ENCODE peak calls at places on chromosomes 12 and 14, in nine cellular contexts. E, S, J, F, N, P, C, R and U are unnamed samples.

GRCh38 chr12:20510811-20511210 is 142.5 kb downstream of the PDE3A start:
- DNase-seq in E (no peak), S (no peak), J (no peak), F (no peak), N (no peak), P (no peak), C (no peak), R (no peak), U (no peak)

GRCh38 chr12:8922544-8922943 is 8.2 kb downstream of the PHC1 start:
- DNase-seq in E (no peak), S (peak; percentile 56), J (no peak), F (no peak), N (no peak), P (no peak), C (no peak), R (no peak), U (no peak)

GRCh38 chr12:102954143-102954542 is 3.3 kb upstream of the ASCL1 start:
- DNase-seq in E (no peak), S (no peak), J (no peak), F (no peak), N (no peak), P (no peak), C (no peak), R (no peak), U (no peak)

GRCh38 chr14:46964378-46964777 is 312.8 kb upstream of the RPL10L start:
- DNase-seq in E (no peak), S (no peak), J (no peak), F (no peak), N (no peak), P (no peak), C (no peak), R (peak; percentile 35), U (no peak)

GRCh38 chr12:48601013-48601756 is 31.3 kb upstream of the LALBA start:
- DNase-seq in E (peak; percentile 21), S (peak; percentile 72), J (no peak), F (no peak), N (peak; percentile 47), P (no peak), C (no peak), R (no peak), U (no peak)

GRCh38 chr14:102694530-102695171 is 82.6 kb upstream of the TRAF3 start:
- DNase-seq in E (peak; percentile 91), S (peak; percentile 87), J (peak; percentile 59), F (peak; percentile 39), N (peak; percentile 73), P (peak; percentile 72), C (peak; percentile 56), R (peak; percentile 89), U (peak; percentile 70)

GRCh38 chr12:69214169-69214568 is 25.2 kb upstream of the CPSF6 start:
- DNase-seq in E (no peak), S (no peak), J (no peak), F (no peak), N (no peak), P (no peak), C (no peak), R (no peak), U (no peak)

GRCh38 chr12:14769462-14769836 is 33.8 kb downstream of the WBP11 start:
- DNase-seq in E (no peak), S (peak; percentile 93), J (peak; percentile 57), F (no peak), N (peak; percentile 20), P (peak; percentile 36), C (peak; percentile 18), R (no peak), U (no peak)

GRCh38 chr12:42589465-42590323 is at the start of gene PRICKLE1:
- DNase-seq in E (peak; percentile 67), S (peak; percentile 80), J (peak; percentile 52), F (no peak), N (peak; percentile 60), P (no peak), C (peak; percentile 61), R (peak; percentile 95), U (no peak)

GRCh38 chr12:58711968-58712367 is 208.3 kb downstream of the LRIG3 start:
- DNase-seq in E (no peak), S (no peak), J (no peak), F (no peak), N (peak; percentile 80), P (no peak), C (no peak), R (peak; percentile 72), U (no peak)

GRCh38 chr12:111160350-111161142 is 208.3 kb downstream of the PHETA1 start:
- DNase-seq in E (no peak), S (peak; percentile 66), J (no peak), F (no peak), N (no peak), P (no peak), C (no peak), R (no peak), U (no peak)

GRCh38 chr12:12176402-12176801 is 90.4 kb downstream of the LRP6 start:
- DNase-seq in E (no peak), S (no peak), J (no peak), F (no peak), N (no peak), P (no peak), C (no peak), R (no peak), U (no peak)

GRCh38 chr12:42473130-42473529 is 116.4 kb downstream of the PRICKLE1 start:
- DNase-seq in E (no peak), S (no peak), J (no peak), F (no peak), N (peak; percentile 84), P (no peak), C (no peak), R (peak; percentile 78), U (no peak)

GRCh38 chr12:111404362-111405148 is 1.2 kb upstream of the SH2B3 start:
- DNase-seq in E (peak; percentile 93), S (peak; percentile 93), J (peak; percentile 67), F (no peak), N (no peak), P (peak; percentile 51), C (no peak), R (peak; percentile 78), U (no peak)

GRCh38 chr12:50753232-50753769 is 10.6 kb upstream of the ATF1 start:
- DNase-seq in E (no peak), S (no peak), J (no peak), F (no peak), N (no peak), P (no peak), C (no peak), R (peak; percentile 22), U (no peak)

GRCh38 chr12:54301428-54302045 is 722 bp upstream of the NFE2 start:
- DNase-seq in E (no peak), S (peak; percentile 89), J (no peak), F (no peak), N (no peak), P (no peak), C (no peak), R (peak; percentile 9), U (no peak)

GRCh38 chr14:99538275-99538674 is 57.1 kb downstream of the CCNK start:
- DNase-seq in E (no peak), S (peak; percentile 77), J (no peak), F (no peak), N (peak; percentile 25), P (no peak), C (no peak), R (peak; percentile 96), U (no peak)

GRCh38 chr14:99535908-99536778 is 54.9 kb downstream of the CCNK start:
- DNase-seq in E (no peak), S (no peak), J (no peak), F (no peak), N (no peak), P (no peak), C (no peak), R (no peak), U (no peak)

GRCh38 chr14:99535448-99535847 is 54.2 kb downstream of the CCNK start:
- DNase-seq in E (no peak), S (no peak), J (no peak), F (no peak), N (no peak), P (no peak), C (no peak), R (no peak), U (no peak)

GRCh38 chr14:99538733-99539132 is 57.5 kb downstream of the CCNK start:
- DNase-seq in E (no peak), S (no peak), J (no peak), F (no peak), N (no peak), P (no peak), C (no peak), R (no peak), U (no peak)

GRCh38 chr14:99537399-99537798 is 56.2 kb downstream of the CCNK start:
- DNase-seq in E (no peak), S (peak; percentile 81), J (peak; percentile 56), F (no peak), N (peak; percentile 83), P (no peak), C (no peak), R (peak; percentile 99), U (no peak)
- H3K4me1 ChIP-seq in E (peaks cover 8% of the 10 kb centered on the region), S (peaks cover 5% of the 10 kb centered on the region), J (no peaks in the 10 kb centered on the region), F (peaks cover 63% of the 10 kb centered on the region), N (peaks cover 26% of the 10 kb centered on the region), P (peaks cover 16% of the 10 kb centered on the region), C (no peaks in the 10 kb centered on the region), R (peaks cover 37% of the 10 kb centered on the region), U (no peaks in the 10 kb centered on the region)

DNA sequence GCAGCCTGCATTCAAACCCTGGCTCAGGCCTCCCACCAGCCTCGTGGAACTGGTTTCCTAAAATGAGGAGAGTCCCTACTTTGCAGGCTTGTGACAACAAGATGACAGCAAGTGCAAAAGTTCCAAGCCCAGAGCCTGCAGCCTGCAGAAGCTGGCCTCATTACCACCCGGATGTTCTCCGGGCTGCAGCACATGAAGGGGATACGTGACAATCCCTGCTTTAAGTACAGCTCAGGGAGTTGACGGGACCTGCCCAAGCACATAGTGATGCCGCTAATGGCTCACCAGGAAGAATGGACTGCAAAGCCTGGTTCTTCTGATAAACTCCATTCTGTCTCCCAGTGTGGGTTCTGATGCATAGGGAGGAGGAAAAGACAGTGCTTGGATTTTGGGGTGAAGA is 15.0 kb downstream of the SSH1 start:
- DNase-seq in E (no peak), S (no peak), J (no peak), F (no peak), N (no peak), P (no peak), C (no peak), R (no peak), U (no peak)
- H3K4me1 ChIP-seq in E (peaks cover 23% of the 10 kb centered on the region), S (no peaks in the 10 kb centered on the region), J (peaks cover 21% of the 10 kb centered on the region), F (peaks cover 67% of the 10 kb centered on the region), N (peaks cover 30% of the 10 kb centered on the region), P (peaks cover 35% of the 10 kb centered on the region), C (peaks cover 28% of the 10 kb centered on the region), R (peaks cover 57% of the 10 kb centered on the region), U (no peaks in the 10 kb centered on the region)

GRCh38 chr14:73726025-73726961 is 12.1 kb upstream of the PNMA1 start:
- DNase-seq in E (no peak), S (no peak), J (peak; percentile 36), F (no peak), N (no peak), P (no peak), C (no peak), R (peak; percentile 77), U (no peak)
- H3K4me1 ChIP-seq in E (peaks cover 40% of the 10 kb centered on the region), S (peaks cover 19% of the 10 kb centered on the region), J (peaks cover 15% of the 10 kb centered on the region), F (peaks cover 60% of the 10 kb centered on the region), N (peaks cover 36% of the 10 kb centered on the region), P (peaks cover 6% of the 10 kb centered on the region), C (no peaks in the 10 kb centered on the region), R (peaks cover 52% of the 10 kb centered on the region), U (peaks cover 75% of the 10 kb centered on the region)

GRCh38 chr12:6335451-6336078 is 6.3 kb downstream of the TNFRSF1A start:
- DNase-seq in E (peak; percentile 70), S (peak; percentile 89), J (peak; percentile 76), F (no peak), N (peak; percentile 88), P (peak; percentile 80), C (peak; percentile 91), R (peak; percentile 98), U (peak; percentile 86)
- H3K4me1 ChIP-seq in E (peaks cover 57% of the 10 kb centered on the region), S (peaks cover 20% of the 10 kb centered on the region), J (peaks cover 22% of the 10 kb centered on the region), F (peaks cover 63% of the 10 kb centered on the region), N (peaks cover 64% of the 10 kb centered on the region), P (peaks cover 38% of the 10 kb centered on the region), C (peaks cover 42% of the 10 kb centered on the region), R (peaks cover 83% of the 10 kb centered on the region), U (no peaks in the 10 kb centered on the region)